ENCODE peak calls at places on chromosomes 6 and 20, in seven cellular contexts. One of them, this sample, is unnamed. For H3K36me3, the result is how much of the 10 kb centered on the place peaks cover.

GRCh38 chr6:41878246-41878645 is 16.9 kb downstream of the USP49 start:
- DNase-seq in ovary: no peak
- DNase-seq in SK-N-SH: no peak
- DNase-seq in K562: no peak
- DNase-seq in H1: no peak
- DNase-seq in upper lobe of left lung: no peak
- DNase-seq in suprapubic skin: no peak
- DNase-seq in this sample: no peak

GRCh38 chr6:127532991-127533390 is 13.9 kb upstream of the MTCL3 start:
- DNase-seq in suprapubic skin: no peak
- DNase-seq in H1: no peak
- DNase-seq in K562: no peak
- DNase-seq in upper lobe of left lung: no peak
- DNase-seq in SK-N-SH: no peak
- DNase-seq in ovary: no peak
- DNase-seq in this sample: no peak

GRCh38 chr6:5706094-5707033 is 300.4 kb downstream of the NRN1 start:
- DNase-seq in ovary: no peak
- DNase-seq in suprapubic skin: no peak
- DNase-seq in upper lobe of left lung: no peak
- DNase-seq in K562: no peak
- DNase-seq in SK-N-SH: no peak
- DNase-seq in H1: no peak
- DNase-seq in this sample: no peak

GRCh38 chr6:4185419-4185818 is 50.0 kb upstream of the ECI2 start:
- DNase-seq in K562: peak
- DNase-seq in suprapubic skin: no peak
- DNase-seq in H1: no peak
- DNase-seq in SK-N-SH: no peak
- DNase-seq in ovary: no peak
- DNase-seq in upper lobe of left lung: no peak
- DNase-seq in this sample: no peak

GRCh38 chr20:48194578-48194977 is 409.3 kb upstream of the SULF2 start:
- DNase-seq in ovary: peak
- DNase-seq in H1: no peak
- DNase-seq in suprapubic skin: no peak
- DNase-seq in K562: no peak
- DNase-seq in upper lobe of left lung: no peak
- DNase-seq in SK-N-SH: peak
- DNase-seq in this sample: no peak

GRCh38 chr6:37314803-37315515 is 38.8 kb upstream of the RNF8 start:
- DNase-seq in SK-N-SH: peak
- DNase-seq in K562: peak
- DNase-seq in H1: peak
- DNase-seq in ovary: peak
- DNase-seq in upper lobe of left lung: peak
- DNase-seq in suprapubic skin: no peak
- DNase-seq in this sample: no peak

GRCh38 chr20:1403624-1404023 is 10.8 kb upstream of the FKBP1A start:
- DNase-seq in ovary: no peak
- DNase-seq in H1: no peak
- DNase-seq in K562: no peak
- DNase-seq in SK-N-SH: no peak
- DNase-seq in suprapubic skin: no peak
- DNase-seq in upper lobe of left lung: no peak
- DNase-seq in this sample: no peak

GRCh38 chr20:62782893-62783278 is 13.4 kb upstream of the MRGBP start:
- DNase-seq in H1: no peak
- DNase-seq in K562: no peak
- DNase-seq in upper lobe of left lung: no peak
- DNase-seq in suprapubic skin: no peak
- DNase-seq in ovary: peak
- DNase-seq in SK-N-SH: no peak
- DNase-seq in this sample: no peak

GRCh38 chr20:400451-401275 is 7.4 kb upstream of the RBCK1 start:
- DNase-seq in K562: peak
- DNase-seq in suprapubic skin: no peak
- DNase-seq in ovary: no peak
- DNase-seq in SK-N-SH: peak
- DNase-seq in H1: no peak
- DNase-seq in upper lobe of left lung: no peak
- DNase-seq in this sample: no peak

GRCh38 chr20:402496-402885 is 5.6 kb upstream of the RBCK1 start:
- DNase-seq in ovary: no peak
- DNase-seq in suprapubic skin: no peak
- DNase-seq in H1: no peak
- DNase-seq in SK-N-SH: no peak
- DNase-seq in K562: no peak
- DNase-seq in upper lobe of left lung: no peak
- DNase-seq in this sample: no peak

GRCh38 chr20:402898-403581 is 5.1 kb upstream of the RBCK1 start:
- DNase-seq in suprapubic skin: no peak
- DNase-seq in H1: no peak
- DNase-seq in K562: no peak
- DNase-seq in ovary: no peak
- DNase-seq in SK-N-SH: no peak
- DNase-seq in upper lobe of left lung: no peak
- DNase-seq in this sample: no peak

GRCh38 chr20:403582-403957 is 4.5 kb upstream of the RBCK1 start:
- DNase-seq in suprapubic skin: no peak
- DNase-seq in SK-N-SH: no peak
- DNase-seq in upper lobe of left lung: no peak
- DNase-seq in ovary: no peak
- DNase-seq in H1: no peak
- DNase-seq in K562: no peak
- DNase-seq in this sample: no peak

GRCh38 chr20:401682-402495 is 6.2 kb upstream of the RBCK1 start:
- DNase-seq in SK-N-SH: no peak
- DNase-seq in H1: no peak
- DNase-seq in suprapubic skin: no peak
- DNase-seq in ovary: no peak
- DNase-seq in upper lobe of left lung: no peak
- DNase-seq in K562: peak
- DNase-seq in this sample: no peak
- TF ChIP-seq EP300 in SK-N-SH: no peak
- TF ChIP-seq EP300 in H1: no peak
- TF ChIP-seq EP300 in suprapubic skin: no peak
- TF ChIP-seq EP300 in ovary: no peak
- TF ChIP-seq EP300 in upper lobe of left lung: no peak
- TF ChIP-seq EP300 in K562: peak
- TF ChIP-seq EP300 in this sample: no peak

GRCh38 chr6:12528581-12529363 is 187.8 kb upstream of the PHACTR1 start:
- DNase-seq in K562: no peak
- DNase-seq in ovary: no peak
- DNase-seq in suprapubic skin: no peak
- DNase-seq in upper lobe of left lung: no peak
- DNase-seq in H1: no peak
- DNase-seq in SK-N-SH: peak
- DNase-seq in this sample: no peak
- H3K27ac ChIP-seq in K562: no peak
- H3K27ac ChIP-seq in ovary: no peak
- H3K27ac ChIP-seq in suprapubic skin: no peak
- H3K27ac ChIP-seq in upper lobe of left lung: peak
- H3K27ac ChIP-seq in H1: no peak
- H3K27ac ChIP-seq in SK-N-SH: no peak
- H3K27ac ChIP-seq in this sample: peak

GRCh38 chr6:25113436-25113835 is 165.7 kb upstream of the CARMIL1 start:
- DNase-seq in K562: no peak
- DNase-seq in ovary: no peak
- DNase-seq in H1: no peak
- DNase-seq in SK-N-SH: no peak
- DNase-seq in upper lobe of left lung: no peak
- DNase-seq in suprapubic skin: no peak
- DNase-seq in this sample: no peak
- H3K36me3 ChIP-seq in K562: under half
- H3K36me3 ChIP-seq in ovary: under half
- H3K36me3 ChIP-seq in H1: under half
- H3K36me3 ChIP-seq in SK-N-SH: under half
- H3K36me3 ChIP-seq in upper lobe of left lung: under half
- H3K36me3 ChIP-seq in suprapubic skin: under half
- H3K36me3 ChIP-seq in this sample: under half

GRCh38 chr6:167856474-167856873 is 29.8 kb downstream of the AFDN start:
- DNase-seq in upper lobe of left lung: no peak
- DNase-seq in K562: no peak
- DNase-seq in ovary: no peak
- DNase-seq in SK-N-SH: no peak
- DNase-seq in suprapubic skin: no peak
- DNase-seq in H1: no peak
- DNase-seq in this sample: no peak

GRCh38 chr6:167855825-167856425 is 29.2 kb downstream of the AFDN start:
- DNase-seq in SK-N-SH: no peak
- DNase-seq in suprapubic skin: no peak
- DNase-seq in upper lobe of left lung: no peak
- DNase-seq in H1: no peak
- DNase-seq in K562: peak
- DNase-seq in ovary: no peak
- DNase-seq in this sample: peak

GRCh38 chr6:167858842-167859520 is 32.3 kb downstream of the AFDN start:
- DNase-seq in H1: no peak
- DNase-seq in ovary: no peak
- DNase-seq in K562: no peak
- DNase-seq in SK-N-SH: no peak
- DNase-seq in upper lobe of left lung: no peak
- DNase-seq in suprapubic skin: no peak
- DNase-seq in this sample: no peak

GRCh38 chr6:167858086-167858591 is 31.4 kb downstream of the AFDN start:
- DNase-seq in SK-N-SH: peak
- DNase-seq in K562: no peak
- DNase-seq in H1: no peak
- DNase-seq in suprapubic skin: no peak
- DNase-seq in upper lobe of left lung: no peak
- DNase-seq in ovary: no peak
- DNase-seq in this sample: no peak

GRCh38 chr6:167856999-167857660 is 30.4 kb downstream of the AFDN start:
- DNase-seq in SK-N-SH: no peak
- DNase-seq in upper lobe of left lung: no peak
- DNase-seq in ovary: no peak
- DNase-seq in suprapubic skin: no peak
- DNase-seq in H1: no peak
- DNase-seq in K562: peak
- DNase-seq in this sample: no peak
- TF ChIP-seq EP300 in SK-N-SH: peak
- TF ChIP-seq EP300 in upper lobe of left lung: no peak
- TF ChIP-seq EP300 in ovary: no peak
- TF ChIP-seq EP300 in suprapubic skin: no peak
- TF ChIP-seq EP300 in H1: no peak
- TF ChIP-seq EP300 in K562: peak
- TF ChIP-seq EP300 in this sample: no peak

This sample was measured in sigmoid colon.